ENCODE peak calls at places on chromosome 12, in eight cellular contexts. One of them, this sample, is unnamed.

GRCh38 chr12:44875417-44875953 is 630 bp downstream of the NELL2 start:
- DNase-seq in ovary: no peak
- DNase-seq in COLO829: no peak
- DNase-seq in RWPE1: no peak
- DNase-seq in stimulated activated CD8-positive, alpha-beta memory T cell treated with anti-CD3 and anti-CD28 coated beads, Interleukin-15, amount 100 ng/mL, for 4 hours: no peak
- DNase-seq in non-pigmented ciliary epithelial cell: no peak
- DNase-seq in endothelial cell: peak; percentile 14
- DNase-seq in choroid plexus epithelial cell: no peak
- DNase-seq in this sample: no peak

GRCh38 chr12:123971770-123972447 is 722 bp downstream of the CCDC92 start:
- DNase-seq in RWPE1: peak; percentile 31
- DNase-seq in non-pigmented ciliary epithelial cell: no peak
- DNase-seq in endothelial cell: peak; percentile 27
- DNase-seq in ovary: peak; percentile 50
- DNase-seq in choroid plexus epithelial cell: peak; percentile 64
- DNase-seq in stimulated activated CD8-positive, alpha-beta memory T cell treated with anti-CD3 and anti-CD28 coated beads, Interleukin-15, amount 100 ng/mL, for 4 hours: no peak
- DNase-seq in COLO829: no peak
- DNase-seq in this sample: peak; percentile 34

GRCh38 chr12:5051334-5051733 is 7.7 kb downstream of the KCNA5 start:
- DNase-seq in endothelial cell: no peak
- DNase-seq in RWPE1: no peak
- DNase-seq in ovary: no peak
- DNase-seq in stimulated activated CD8-positive, alpha-beta memory T cell treated with anti-CD3 and anti-CD28 coated beads, Interleukin-15, amount 100 ng/mL, for 4 hours: no peak
- DNase-seq in non-pigmented ciliary epithelial cell: no peak
- DNase-seq in choroid plexus epithelial cell: no peak
- DNase-seq in COLO829: no peak
- DNase-seq in this sample: no peak

GRCh38 chr12:64104376-64104775 is 117.7 kb downstream of the KICS2 start:
- DNase-seq in ovary: peak; percentile 45
- DNase-seq in COLO829: no peak
- DNase-seq in endothelial cell: no peak
- DNase-seq in RWPE1: peak; percentile 81
- DNase-seq in non-pigmented ciliary epithelial cell: no peak
- DNase-seq in choroid plexus epithelial cell: peak; percentile 23
- DNase-seq in stimulated activated CD8-positive, alpha-beta memory T cell treated with anti-CD3 and anti-CD28 coated beads, Interleukin-15, amount 100 ng/mL, for 4 hours: no peak
- DNase-seq in this sample: no peak

GRCh38 chr12:107362960-107363359 is 269.6 kb upstream of the CRY1 start:
- DNase-seq in ovary: no peak
- DNase-seq in choroid plexus epithelial cell: no peak
- DNase-seq in RWPE1: no peak
- DNase-seq in non-pigmented ciliary epithelial cell: no peak
- DNase-seq in endothelial cell: no peak
- DNase-seq in COLO829: no peak
- DNase-seq in stimulated activated CD8-positive, alpha-beta memory T cell treated with anti-CD3 and anti-CD28 coated beads, Interleukin-15, amount 100 ng/mL, for 4 hours: no peak
- DNase-seq in this sample: no peak

GRCh38 chr12:55829967-55830600 is 697 bp upstream of the DNAJC14 start:
- DNase-seq in COLO829: peak; percentile 79
- DNase-seq in non-pigmented ciliary epithelial cell: no peak
- DNase-seq in endothelial cell: peak; percentile 26
- DNase-seq in choroid plexus epithelial cell: no peak
- DNase-seq in ovary: peak; percentile 80
- DNase-seq in RWPE1: peak; percentile 30
- DNase-seq in stimulated activated CD8-positive, alpha-beta memory T cell treated with anti-CD3 and anti-CD28 coated beads, Interleukin-15, amount 100 ng/mL, for 4 hours: no peak
- DNase-seq in this sample: peak; percentile 66

GRCh38 chr12:116426391-116427136 is 132.6 kb upstream of the MAP1LC3B2 start:
- DNase-seq in COLO829: peak; percentile 82
- DNase-seq in ovary: peak; percentile 85
- DNase-seq in RWPE1: peak; percentile 93
- DNase-seq in endothelial cell: peak; percentile 13
- DNase-seq in non-pigmented ciliary epithelial cell: peak; percentile 94
- DNase-seq in stimulated activated CD8-positive, alpha-beta memory T cell treated with anti-CD3 and anti-CD28 coated beads, Interleukin-15, amount 100 ng/mL, for 4 hours: no peak
- DNase-seq in choroid plexus epithelial cell: peak; percentile 94
- DNase-seq in this sample: peak; percentile 62

GRCh38 chr12:111773801-111774551 is 7.2 kb downstream of the ALDH2 start:
- DNase-seq in stimulated activated CD8-positive, alpha-beta memory T cell treated with anti-CD3 and anti-CD28 coated beads, Interleukin-15, amount 100 ng/mL, for 4 hours: no peak
- DNase-seq in non-pigmented ciliary epithelial cell: peak; percentile 34
- DNase-seq in RWPE1: peak; percentile 64
- DNase-seq in choroid plexus epithelial cell: peak; percentile 70
- DNase-seq in endothelial cell: no peak
- DNase-seq in COLO829: no peak
- DNase-seq in ovary: peak; percentile 89
- DNase-seq in this sample: peak; percentile 82

GRCh38 chr12:82025462-82025861 is 266.3 kb upstream of the PPFIA2 start:
- DNase-seq in ovary: no peak
- DNase-seq in COLO829: no peak
- DNase-seq in choroid plexus epithelial cell: no peak
- DNase-seq in stimulated activated CD8-positive, alpha-beta memory T cell treated with anti-CD3 and anti-CD28 coated beads, Interleukin-15, amount 100 ng/mL, for 4 hours: no peak
- DNase-seq in non-pigmented ciliary epithelial cell: no peak
- DNase-seq in RWPE1: no peak
- DNase-seq in endothelial cell: no peak
- DNase-seq in this sample: no peak